ENCODE peak calls at places on chromosomes 13 and 19, in four cellular contexts. Q is T-helper 17 cell, L is NCI-H1417 treated with DMSO at 0.1 percent for 48 hours, W is amniotic stem cell. Z is an unnamed sample.

GRCh38 chr13:85709721-85710120 is 89.5 kb downstream of the SLITRK6 start:
- DNase-seq in Q (no peak), L (no peak), W (no peak), Z (no peak)

GRCh38 chr19:1601613-1602064 is 3.6 kb downstream of the UQCR11 start:
- DNase-seq in Q (no peak), L (no peak), W (no peak), Z (no peak)

GRCh38 chr19:14758816-14759215 is 19.5 kb downstream of the ADGRE2 start:
- DNase-seq in Q (no peak), L (no peak), W (no peak), Z (no peak)

GRCh38 chr19:29942404-29943261 is 594 bp downstream of the URI1 start:
- DNase-seq in Q (peak; percentile 51), L (no peak), W (peak; percentile 33), Z (peak; percentile 66)

GRCh38 chr13:112984954-112985802 is 16.2 kb downstream of the MCF2L start:
- DNase-seq in Q (no peak), L (no peak), W (no peak), Z (no peak)

GRCh38 chr19:39104104-39104708 is 20.0 kb downstream of the ACP7 start:
- DNase-seq in Q (no peak), L (no peak), W (no peak), Z (no peak)

GRCh38 chr13:113182046-113182445 is 23.6 kb downstream of the PROZ start:
- DNase-seq in Q (no peak), L (no peak), W (no peak), Z (no peak)

GRCh38 chr19:33550741-33551140 is 29.1 kb upstream of the PEPD start:
- DNase-seq in Q (no peak), L (no peak), W (no peak), Z (no peak)

GRCh38 chr19:3599776-3600183 is 6.9 kb downstream of the TBXA2R start:
- DNase-seq in Q (no peak), L (no peak), W (no peak), Z (no peak)

GRCh38 chr19:40691421-40692211 is 1.2 kb upstream of the NUMBL start:
- DNase-seq in Q (no peak), L (peak; percentile 74), W (no peak), Z (no peak)

GRCh38 chr13:48123827-48124226 is 28.9 kb upstream of the MED4 start:
- DNase-seq in Q (no peak), L (no peak), W (no peak), Z (no peak)

GRCh38 chr13:73063166-73063565 is 4.4 kb downstream of the KLF5 start:
- DNase-seq in Q (no peak), L (peak; percentile 56), W (no peak), Z (no peak)

GRCh38 chr19:34474233-34474989 is 7.1 kb upstream of the WTIP start:
- DNase-seq in Q (no peak), L (no peak), W (no peak), Z (no peak)

GRCh38 chr19:1860133-1860775 is 3.1 kb downstream of the KLF16 start:
- DNase-seq in Q (peak; percentile 57), L (no peak), W (peak; percentile 69), Z (no peak)

GRCh38 chr13:109787135-109787954 is 962 bp upstream of the IRS2 start:
- DNase-seq in Q (no peak), L (peak; percentile 57), W (peak; percentile 12), Z (peak; percentile 24)

GRCh38 chr13:47671762-47672161 is 329.3 kb downstream of the SUCLA2 start:
- DNase-seq in Q (no peak), L (no peak), W (no peak), Z (no peak)

GRCh38 chr13:78029891-78030290 is 111.3 kb upstream of the EDNRB start:
- DNase-seq in Q (no peak), L (no peak), W (no peak), Z (no peak)

Z was measured in T-helper 2 cell.